ENCODE peak calls at places on chromosomes 4 and X, in four cellular contexts. N is cardiac muscle cell, H is fibroblast of pulmonary artery, A is AG09319. K is an unnamed sample.

GRCh38 chr4:1321946-1322650 is 24.9 kb upstream of the UVSSA start:
- DNase-seq in N (no peak), H (no peak), A (no peak), K (no peak)

GRCh38 chr4:768995-769394 is 56.9 kb downstream of the CPLX1 start:
- DNase-seq in A (no peak), H (no peak), N (no peak), K (no peak)

GRCh38 chr4:57777871-57778270 is 667.7 kb upstream of the IGFBP7 start:
- DNase-seq in A (no peak), H (no peak), N (no peak), K (no peak)

GRCh38 chr4:165355900-165356300 is 22.9 kb upstream of the CPE start:
- DNase-seq in H (no peak), N (peak), A (no peak), K (no peak)

GRCh38 chr4:56512166-56512565 is 6.6 kb downstream of the ARL9 start:
- DNase-seq in A (no peak), N (peak), H (no peak), K (no peak)

GRCh38 chrX:153420851-153421599 is 9.8 kb downstream of the ZFP92 start:
- DNase-seq in H (no peak), A (no peak), N (no peak), K (no peak)

GRCh38 chr4:17310269-17310652 is 201.6 kb downstream of the QDPR start:
- DNase-seq in A (no peak), N (peak), H (peak), K (no peak)

GRCh38 chr4:67593741-67594175 is 35.2 kb downstream of the STAP1 start:
- DNase-seq in N (peak), A (no peak), H (peak), K (no peak)

GRCh38 chr4:25842229-25842840 is 20.5 kb downstream of the SEL1L3 start:
- DNase-seq in H (no peak), N (no peak), A (no peak), K (peak)

GRCh38 chrX:17214962-17215361 is 160.0 kb upstream of the NHS start:
- DNase-seq in N (peak), H (no peak), A (no peak), K (no peak)

GRCh38 chrX:129785160-129785947 is 5.6 kb downstream of the SASH3 start:
- DNase-seq in H (no peak), N (no peak), A (no peak), K (no peak)

GRCh38 chr4:109728385-109728784 is 1.5 kb downstream of the PLA2G12A start:
- DNase-seq in H (no peak), A (no peak), N (no peak), K (no peak)

GRCh38 chr4:118821590-118822293 is 14.2 kb downstream of the SEC24D start:
- DNase-seq in H (no peak), A (no peak), N (no peak), K (no peak)

GRCh38 chrX:53320543-53321215 is 39.3 kb upstream of the IQSEC2 start:
- DNase-seq in N (no peak), A (no peak), H (no peak), K (peak)

GRCh38 chr4:82282875-82283274 is 90.9 kb downstream of the HNRNPD start:
- DNase-seq in N (no peak), H (no peak), A (no peak), K (no peak)

GRCh38 chr4:77695769-77696168 is 90.1 kb downstream of the CXCL13 start:
- DNase-seq in A (peak), H (peak), N (peak), K (no peak)

GRCh38 chr4:16297003-16297402 is 70.7 kb upstream of the TAPT1 start:
- DNase-seq in N (no peak), H (no peak), A (no peak), K (no peak)

GRCh38 chrX:136214551-136214950 is 36.6 kb downstream of the MAP7D3 start:
- DNase-seq in A (no peak), H (peak), N (peak), K (no peak)

GRCh38 chrX:2516612-2517011 is 15.8 kb upstream of the DHRSX start:
- DNase-seq in N (no peak), A (no peak), H (no peak), K (no peak)

GRCh38 chr4:6778435-6778834 is 4.1 kb upstream of the KIAA0232 start:
- DNase-seq in A (no peak), H (no peak), N (no peak), K (no peak)

GRCh38 chr4:176262243-176262642 is 6.8 kb downstream of the ASB5 start:
- DNase-seq in H (no peak), N (no peak), A (no peak), K (no peak)

GRCh38 chr4:48698029-48698901 is 81.8 kb downstream of the FRYL start:
- DNase-seq in H (peak), N (peak), A (peak), K (no peak)

GRCh38 chr4:76279462-76279861 is 27.1 kb upstream of the STBD1 start:
- DNase-seq in H (no peak), A (no peak), N (no peak), K (no peak)

GRCh38 chrX:45083314-45083713 is 117.4 kb downstream of the DIPK2B start:
- DNase-seq in A (no peak), N (no peak), H (peak), K (no peak)

GRCh38 chr4:125368161-125368560 is 53.4 kb downstream of the FAT4 start:
- DNase-seq in A (no peak), H (peak), N (peak), K (no peak)

GRCh38 chr4:111512081-111512774 is 633.0 kb upstream of the FAM241A start:
- DNase-seq in N (peak), H (peak), A (peak), K (no peak)

GRCh38 chr4:77120888-77121508 is 36.0 kb upstream of the CCNG2 start:
- DNase-seq in N (no peak), A (no peak), H (no peak), K (no peak)

GRCh38 chrX:103554687-103555417 is 30.5 kb upstream of the TCEAL4 start:
- DNase-seq in H (no peak), A (no peak), N (peak), K (peak)

DNA sequence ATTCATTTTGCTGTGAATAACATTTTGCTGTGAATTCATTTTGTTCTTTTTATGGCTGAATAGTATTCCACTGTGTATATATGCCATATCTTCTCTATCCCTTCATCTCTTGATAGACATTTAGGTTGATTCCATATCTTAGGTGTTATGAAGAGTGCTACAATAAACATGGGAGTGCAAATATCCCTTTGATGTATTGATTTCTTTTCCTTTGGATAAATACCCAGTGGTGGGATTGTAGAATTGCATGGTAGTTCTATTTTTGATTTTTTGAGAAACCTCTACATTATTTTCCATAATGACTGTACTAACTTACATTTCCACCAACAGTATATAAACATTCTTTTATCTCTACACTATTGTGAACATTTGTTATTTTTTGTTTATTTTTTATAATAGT is 555.9 kb downstream of the PDHA2 start:
- DNase-seq in N (no peak), H (no peak), A (no peak), K (no peak)
- TF ChIP-seq CTCF in N (no peak), H (no peak), A (no peak), K (no peak)

GRCh38 chr4:31370866-31371465 is 650.8 kb downstream of the PCDH7 start:
- DNase-seq in H (peak), A (peak), N (peak), K (no peak)
- TF ChIP-seq CTCF in H (peak), A (peak), N (peak), K (no peak)

DNA sequence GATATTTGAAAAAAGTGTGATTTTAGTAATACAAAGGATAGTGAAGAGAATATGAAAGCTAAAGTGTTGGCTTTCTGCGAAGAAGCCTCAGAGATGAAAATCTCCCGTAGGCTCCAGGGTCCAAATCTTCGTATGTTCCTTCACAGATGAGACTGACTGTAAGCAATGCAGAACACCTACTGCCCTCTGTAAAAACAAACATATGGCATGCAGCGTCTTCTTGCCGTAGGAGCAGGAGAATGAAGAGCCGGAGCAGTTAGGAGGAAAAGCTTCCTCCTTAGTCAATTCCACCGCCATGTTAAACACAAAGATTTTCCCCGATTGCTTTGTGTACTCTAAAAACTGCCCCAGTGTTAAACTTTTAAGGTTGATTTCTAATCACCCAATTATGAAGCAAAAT is 22.5 kb downstream of the RWDD4 start:
- DNase-seq in H (no peak), N (no peak), A (no peak), K (no peak)
- TF ChIP-seq CTCF in H (no peak), N (no peak), A (no peak), K (no peak)

DNA sequence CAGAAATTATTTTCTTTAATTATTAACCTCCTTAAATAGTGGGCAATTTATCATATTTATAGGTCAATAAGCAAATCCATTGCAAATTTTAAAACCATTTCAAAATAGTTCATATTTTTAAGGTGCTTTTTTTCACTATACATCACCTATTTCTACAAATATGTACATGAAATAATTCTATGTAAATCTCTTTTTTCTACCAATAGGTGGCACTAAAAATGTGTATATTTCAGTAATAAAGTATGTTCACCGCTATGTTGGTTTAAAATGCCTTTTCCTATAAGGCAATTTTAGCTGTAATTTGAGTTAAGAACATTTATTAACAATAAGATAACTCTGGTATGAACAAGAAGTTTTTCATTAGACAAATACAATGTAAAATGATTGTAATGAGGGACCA is 672.2 kb downstream of the KCTD8 start:
- DNase-seq in H (peak), N (no peak), A (no peak), K (no peak)
- TF ChIP-seq CTCF in H (peak), N (peak), A (no peak), K (no peak)

GRCh38 chr4:39043697-39044363 is 11.6 kb upstream of the TMEM156 start:
- DNase-seq in A (no peak), H (peak), N (peak), K (no peak)

GRCh38 chr4:39044947-39045734 is 12.9 kb upstream of the TMEM156 start:
- DNase-seq in A (no peak), N (peak), H (peak), K (no peak)

GRCh38 chr4:39043058-39043696 is 11.0 kb upstream of the TMEM156 start:
- DNase-seq in N (peak), A (no peak), H (peak), K (no peak)

GRCh38 chr4:39045791-39046221 is 13.6 kb upstream of the TMEM156 start:
- DNase-seq in H (peak), A (no peak), N (peak), K (no peak)

GRCh38 chr4:39044364-39044946 is 12.2 kb upstream of the TMEM156 start:
- DNase-seq in H (peak), N (peak), A (peak), K (peak)
- TF ChIP-seq CTCF in H (no peak), N (peak), A (peak), K (no peak)

GRCh38 chrX:86141786-86142185 is 6.5 kb upstream of the DACH2 start:
- DNase-seq in A (no peak), H (no peak), N (no peak), K (no peak)

GRCh38 chrX:86133761-86134160 is 14.5 kb upstream of the DACH2 start:
- DNase-seq in N (peak), H (peak), A (no peak), K (no peak)

GRCh38 chrX:86137071-86137470 is 11.2 kb upstream of the DACH2 start:
- DNase-seq in A (no peak), N (no peak), H (no peak), K (no peak)
- TF ChIP-seq CTCF in A (no peak), N (no peak), H (no peak), K (no peak)

GRCh38 chrX:147945286-147945685 is 33.6 kb downstream of the FMR1 start:
- DNase-seq in H (no peak), A (no peak), N (no peak), K (no peak)

GRCh38 chrX:147948531-147948930 is 32.6 kb upstream of the FMR1NB start:
- DNase-seq in N (no peak), H (no peak), A (no peak), K (no peak)

GRCh38 chrX:147953976-147954375 is 27.2 kb upstream of the FMR1NB start:
- DNase-seq in H (no peak), A (no peak), N (no peak), K (no peak)

DNA sequence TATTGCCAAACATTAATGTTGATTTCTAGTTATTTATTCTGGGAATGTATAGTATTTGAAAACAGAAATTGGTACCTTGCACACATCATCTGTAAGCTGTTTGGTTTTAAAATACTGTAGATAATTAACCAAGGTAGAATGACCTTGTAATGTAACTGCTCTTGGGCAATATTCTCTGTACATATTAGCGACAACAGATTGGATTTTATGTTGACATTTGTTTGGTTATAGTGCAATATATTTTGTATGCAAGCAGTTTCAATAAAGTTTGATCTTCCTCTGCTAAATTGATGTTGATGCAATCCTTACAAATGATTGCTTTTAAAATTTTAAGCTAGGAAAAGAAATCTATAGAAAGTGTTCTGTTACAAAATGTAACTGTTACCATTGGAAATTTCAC is 30.8 kb upstream of the FMR1NB start:
- DNase-seq in A (no peak), H (no peak), N (no peak), K (no peak)
- TF ChIP-seq CTCF in A (no peak), H (no peak), N (no peak), K (no peak)